ENCODE peak calls at places on chromosomes 6 and 20, in six cellular contexts. One of them, this sample, is unnamed. For H3K27me3, the result is how much of the 10 kb centered on the place peaks cover.

GRCh38 chr6:81491486-81492101 is 260.9 kb downstream of the TENT5A start:
- DNase-seq in tibial artery: no peak
- DNase-seq in colonic mucosa: no peak
- DNase-seq in CD4-positive, CD25-positive, alpha-beta regulatory T cell: no peak
- DNase-seq in GM23338: no peak
- DNase-seq in stomach: no peak
- DNase-seq in this sample: peak

GRCh38 chr20:61252601-61253263 is 671 bp downstream of the CDH4 start:
- DNase-seq in CD4-positive, CD25-positive, alpha-beta regulatory T cell: no peak
- DNase-seq in tibial artery: no peak
- DNase-seq in stomach: no peak
- DNase-seq in GM23338: peak
- DNase-seq in colonic mucosa: no peak
- DNase-seq in this sample: peak

GRCh38 chr6:130697661-130698535 is 129.3 kb upstream of the SMLR1 start:
- DNase-seq in colonic mucosa: peak
- DNase-seq in stomach: peak
- DNase-seq in CD4-positive, CD25-positive, alpha-beta regulatory T cell: peak
- DNase-seq in tibial artery: peak
- DNase-seq in GM23338: peak
- DNase-seq in this sample: peak

GRCh38 chr6:113011803-113012202 is 664.7 kb downstream of the RFPL4B start:
- DNase-seq in tibial artery: no peak
- DNase-seq in CD4-positive, CD25-positive, alpha-beta regulatory T cell: no peak
- DNase-seq in stomach: no peak
- DNase-seq in colonic mucosa: no peak
- DNase-seq in GM23338: no peak
- DNase-seq in this sample: no peak

GRCh38 chr6:113184736-113185135 is 672.4 kb upstream of the MARCKS start:
- DNase-seq in tibial artery: no peak
- DNase-seq in stomach: no peak
- DNase-seq in colonic mucosa: no peak
- DNase-seq in GM23338: no peak
- DNase-seq in CD4-positive, CD25-positive, alpha-beta regulatory T cell: no peak
- DNase-seq in this sample: no peak

GRCh38 chr20:45406260-45407066 is 1.6 kb upstream of the DBNDD2 start:
- DNase-seq in stomach: peak
- DNase-seq in tibial artery: peak
- DNase-seq in GM23338: peak
- DNase-seq in CD4-positive, CD25-positive, alpha-beta regulatory T cell: peak
- DNase-seq in colonic mucosa: peak
- DNase-seq in this sample: peak

GRCh38 chr6:101296184-101296583 is 97.3 kb upstream of the GRIK2 start:
- DNase-seq in colonic mucosa: no peak
- DNase-seq in tibial artery: no peak
- DNase-seq in CD4-positive, CD25-positive, alpha-beta regulatory T cell: no peak
- DNase-seq in stomach: no peak
- DNase-seq in GM23338: no peak
- DNase-seq in this sample: no peak

GRCh38 chr6:113982055-113982550 is 11.2 kb upstream of the HDAC2 start:
- DNase-seq in CD4-positive, CD25-positive, alpha-beta regulatory T cell: no peak
- DNase-seq in stomach: no peak
- DNase-seq in GM23338: no peak
- DNase-seq in colonic mucosa: no peak
- DNase-seq in tibial artery: no peak
- DNase-seq in this sample: no peak

GRCh38 chr6:39965716-39966115 is 31.5 kb upstream of the MOCS1 start:
- DNase-seq in colonic mucosa: no peak
- DNase-seq in GM23338: no peak
- DNase-seq in stomach: no peak
- DNase-seq in CD4-positive, CD25-positive, alpha-beta regulatory T cell: no peak
- DNase-seq in tibial artery: no peak
- DNase-seq in this sample: no peak

GRCh38 chr6:73388433-73388799 is 6.2 kb upstream of the DDX43 start:
- DNase-seq in tibial artery: no peak
- DNase-seq in colonic mucosa: no peak
- DNase-seq in CD4-positive, CD25-positive, alpha-beta regulatory T cell: no peak
- DNase-seq in stomach: no peak
- DNase-seq in GM23338: no peak
- DNase-seq in this sample: no peak

GRCh38 chr20:32651537-32651936 is 22.2 kb downstream of the C20orf203 start:
- DNase-seq in tibial artery: no peak
- DNase-seq in GM23338: no peak
- DNase-seq in CD4-positive, CD25-positive, alpha-beta regulatory T cell: no peak
- DNase-seq in stomach: no peak
- DNase-seq in colonic mucosa: no peak
- DNase-seq in this sample: peak

GRCh38 chr6:168305863-168306262 is 13.7 kb downstream of the DACT2 start:
- DNase-seq in CD4-positive, CD25-positive, alpha-beta regulatory T cell: no peak
- DNase-seq in tibial artery: no peak
- DNase-seq in stomach: no peak
- DNase-seq in colonic mucosa: no peak
- DNase-seq in GM23338: no peak
- DNase-seq in this sample: no peak
- H3K27me3 ChIP-seq in CD4-positive, CD25-positive, alpha-beta regulatory T cell: under half
- H3K27me3 ChIP-seq in tibial artery: under half
- H3K27me3 ChIP-seq in stomach: under half
- H3K27me3 ChIP-seq in colonic mucosa: under half
- H3K27me3 ChIP-seq in GM23338: under half
- H3K27me3 ChIP-seq in this sample: under half

GRCh38 chr20:25214416-25214770 is 18.9 kb downstream of the ENTPD6 start:
- DNase-seq in CD4-positive, CD25-positive, alpha-beta regulatory T cell: no peak
- DNase-seq in stomach: no peak
- DNase-seq in GM23338: no peak
- DNase-seq in colonic mucosa: no peak
- DNase-seq in tibial artery: no peak
- DNase-seq in this sample: no peak

GRCh38 chr20:25213566-25214415 is 18.3 kb downstream of the ENTPD6 start:
- DNase-seq in tibial artery: no peak
- DNase-seq in CD4-positive, CD25-positive, alpha-beta regulatory T cell: no peak
- DNase-seq in stomach: peak
- DNase-seq in GM23338: no peak
- DNase-seq in colonic mucosa: no peak
- DNase-seq in this sample: no peak

GRCh38 chr20:25216199-25216945 is 20.9 kb downstream of the ENTPD6 start:
- DNase-seq in tibial artery: no peak
- DNase-seq in GM23338: no peak
- DNase-seq in colonic mucosa: no peak
- DNase-seq in stomach: peak
- DNase-seq in CD4-positive, CD25-positive, alpha-beta regulatory T cell: no peak
- DNase-seq in this sample: no peak

GRCh38 chr20:25215521-25215920 is 20.0 kb downstream of the ENTPD6 start:
- DNase-seq in GM23338: no peak
- DNase-seq in colonic mucosa: no peak
- DNase-seq in CD4-positive, CD25-positive, alpha-beta regulatory T cell: no peak
- DNase-seq in stomach: no peak
- DNase-seq in tibial artery: no peak
- DNase-seq in this sample: no peak

GRCh38 chr20:25214824-25215223 is 19.3 kb downstream of the ENTPD6 start:
- DNase-seq in tibial artery: no peak
- DNase-seq in CD4-positive, CD25-positive, alpha-beta regulatory T cell: no peak
- DNase-seq in GM23338: no peak
- DNase-seq in stomach: no peak
- DNase-seq in colonic mucosa: no peak
- DNase-seq in this sample: no peak
- H3K4me3 ChIP-seq in tibial artery: no peak
- H3K4me3 ChIP-seq in CD4-positive, CD25-positive, alpha-beta regulatory T cell: no peak
- H3K4me3 ChIP-seq in GM23338: no peak
- H3K4me3 ChIP-seq in stomach: no peak
- H3K4me3 ChIP-seq in colonic mucosa: no peak
- H3K4me3 ChIP-seq in this sample: no peak

GRCh38 chr20:36314734-36315544 is 8.8 kb downstream of the DLGAP4 start:
- DNase-seq in CD4-positive, CD25-positive, alpha-beta regulatory T cell: no peak
- DNase-seq in GM23338: no peak
- DNase-seq in stomach: no peak
- DNase-seq in colonic mucosa: no peak
- DNase-seq in tibial artery: no peak
- DNase-seq in this sample: no peak
- H3K27me3 ChIP-seq in CD4-positive, CD25-positive, alpha-beta regulatory T cell: under half
- H3K27me3 ChIP-seq in GM23338: under half
- H3K27me3 ChIP-seq in stomach: under half
- H3K27me3 ChIP-seq in colonic mucosa: under half
- H3K27me3 ChIP-seq in tibial artery: under half
- H3K27me3 ChIP-seq in this sample: under half

GRCh38 chr6:30656513-30656912 is 9.6 kb downstream of the C6orf136 start:
- DNase-seq in tibial artery: no peak
- DNase-seq in colonic mucosa: no peak
- DNase-seq in stomach: no peak
- DNase-seq in CD4-positive, CD25-positive, alpha-beta regulatory T cell: no peak
- DNase-seq in GM23338: no peak
- DNase-seq in this sample: no peak

GRCh38 chr6:30651143-30651542 is 4.2 kb downstream of the C6orf136 start:
- DNase-seq in CD4-positive, CD25-positive, alpha-beta regulatory T cell: no peak
- DNase-seq in stomach: no peak
- DNase-seq in tibial artery: no peak
- DNase-seq in colonic mucosa: no peak
- DNase-seq in GM23338: no peak
- DNase-seq in this sample: no peak

GRCh38 chr6:30657454-30657853 is 10.5 kb downstream of the C6orf136 start:
- DNase-seq in colonic mucosa: no peak
- DNase-seq in CD4-positive, CD25-positive, alpha-beta regulatory T cell: no peak
- DNase-seq in stomach: no peak
- DNase-seq in tibial artery: no peak
- DNase-seq in GM23338: no peak
- DNase-seq in this sample: no peak

GRCh38 chr6:30654798-30655742 is 8.1 kb downstream of the C6orf136 start:
- DNase-seq in CD4-positive, CD25-positive, alpha-beta regulatory T cell: no peak
- DNase-seq in GM23338: no peak
- DNase-seq in colonic mucosa: no peak
- DNase-seq in tibial artery: no peak
- DNase-seq in stomach: no peak
- DNase-seq in this sample: no peak

DNA sequence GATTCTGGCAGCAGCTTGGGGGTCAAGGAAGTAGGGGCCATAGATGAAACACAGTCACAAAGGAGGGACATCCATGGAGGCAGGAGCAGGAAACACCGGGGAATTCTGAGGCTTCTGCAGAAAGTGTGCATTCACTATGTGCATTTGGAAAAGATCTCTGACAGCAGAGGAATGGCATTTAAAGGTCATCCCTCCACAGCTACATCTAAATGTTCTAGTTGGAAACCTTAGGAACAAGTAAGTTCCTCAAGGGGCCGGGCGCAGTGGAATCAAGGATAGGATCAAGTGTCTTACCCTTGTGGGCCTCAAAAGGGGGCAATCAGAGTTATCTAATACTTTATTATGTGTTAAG is 8.8 kb downstream of the C6orf136 start:
- DNase-seq in tibial artery: no peak
- DNase-seq in GM23338: no peak
- DNase-seq in colonic mucosa: no peak
- DNase-seq in stomach: no peak
- DNase-seq in CD4-positive, CD25-positive, alpha-beta regulatory T cell: no peak
- DNase-seq in this sample: no peak
- H3K4me3 ChIP-seq in tibial artery: no peak
- H3K4me3 ChIP-seq in GM23338: no peak
- H3K4me3 ChIP-seq in colonic mucosa: no peak
- H3K4me3 ChIP-seq in stomach: no peak
- H3K4me3 ChIP-seq in CD4-positive, CD25-positive, alpha-beta regulatory T cell: no peak
- H3K4me3 ChIP-seq in this sample: no peak